ENCODE peak calls at places on chromosomes 4 and X, in eight cellular contexts. One of them, this sample, is unnamed.

GRCh38 chr4:68175562-68176155 is 46.0 kb upstream of the TMPRSS11F start:
- DNase-seq in T-helper 1 cell: no peak
- DNase-seq in left lung: no peak
- DNase-seq in ovary: no peak
- DNase-seq in cardiac fibroblast: peak; percentile 71
- DNase-seq in NCI-H774: peak; percentile 6
- DNase-seq in retina: peak; percentile 56
- DNase-seq in T-helper 17 cell: no peak
- DNase-seq in this sample: no peak

GRCh38 chrX:140274761-140275525 is 229.9 kb downstream of the SOX3 start:
- DNase-seq in left lung: no peak
- DNase-seq in T-helper 1 cell: no peak
- DNase-seq in ovary: no peak
- DNase-seq in retina: no peak
- DNase-seq in T-helper 17 cell: no peak
- DNase-seq in cardiac fibroblast: peak; percentile 12
- DNase-seq in NCI-H774: no peak
- DNase-seq in this sample: no peak

GRCh38 chr4:139568206-139568969 is 12.4 kb upstream of the SETD7 start:
- DNase-seq in ovary: no peak
- DNase-seq in T-helper 17 cell: no peak
- DNase-seq in left lung: no peak
- DNase-seq in T-helper 1 cell: no peak
- DNase-seq in retina: no peak
- DNase-seq in NCI-H774: no peak
- DNase-seq in cardiac fibroblast: peak; percentile 55
- DNase-seq in this sample: no peak

GRCh38 chr4:157035471-157035870 is 40.5 kb upstream of the GLRB start:
- DNase-seq in T-helper 1 cell: no peak
- DNase-seq in left lung: no peak
- DNase-seq in NCI-H774: no peak
- DNase-seq in cardiac fibroblast: peak; percentile 8
- DNase-seq in ovary: no peak
- DNase-seq in T-helper 17 cell: no peak
- DNase-seq in retina: no peak
- DNase-seq in this sample: no peak

GRCh38 chr4:168695288-168695687 is 198.4 kb downstream of the PALLD start:
- DNase-seq in cardiac fibroblast: no peak
- DNase-seq in retina: no peak
- DNase-seq in ovary: no peak
- DNase-seq in T-helper 1 cell: no peak
- DNase-seq in NCI-H774: no peak
- DNase-seq in T-helper 17 cell: no peak
- DNase-seq in left lung: no peak
- DNase-seq in this sample: no peak

GRCh38 chr4:141409556-141409955 is 188.9 kb downstream of the ZNF330 start:
- DNase-seq in NCI-H774: no peak
- DNase-seq in T-helper 1 cell: no peak
- DNase-seq in cardiac fibroblast: no peak
- DNase-seq in ovary: no peak
- DNase-seq in retina: no peak
- DNase-seq in T-helper 17 cell: no peak
- DNase-seq in left lung: no peak
- DNase-seq in this sample: no peak

GRCh38 chrX:152733261-152733975 is at the start of the genes CSAG1 and MAGEA12:
- DNase-seq in retina: no peak
- DNase-seq in left lung: no peak
- DNase-seq in cardiac fibroblast: no peak
- DNase-seq in T-helper 1 cell: no peak
- DNase-seq in ovary: no peak
- DNase-seq in T-helper 17 cell: no peak
- DNase-seq in NCI-H774: peak; percentile 87
- DNase-seq in this sample: no peak

GRCh38 chrX:23269923-23270322 is 64.7 kb upstream of the PTCHD1 start:
- DNase-seq in NCI-H774: no peak
- DNase-seq in left lung: no peak
- DNase-seq in T-helper 1 cell: no peak
- DNase-seq in ovary: no peak
- DNase-seq in retina: no peak
- DNase-seq in cardiac fibroblast: no peak
- DNase-seq in T-helper 17 cell: no peak
- DNase-seq in this sample: no peak

GRCh38 chrX:155864655-155865054 is 16.5 kb upstream of the VAMP7 start:
- DNase-seq in T-helper 17 cell: no peak
- DNase-seq in ovary: no peak
- DNase-seq in NCI-H774: no peak
- DNase-seq in left lung: no peak
- DNase-seq in cardiac fibroblast: peak; percentile 6
- DNase-seq in T-helper 1 cell: no peak
- DNase-seq in retina: no peak
- DNase-seq in this sample: no peak

GRCh38 chr4:1693131-1693896 is 9.2 kb upstream of the FAM53A start:
- DNase-seq in left lung: peak; percentile 91
- DNase-seq in T-helper 17 cell: peak; percentile 71
- DNase-seq in T-helper 1 cell: peak; percentile 69
- DNase-seq in NCI-H774: peak; percentile 57
- DNase-seq in cardiac fibroblast: peak; percentile 86
- DNase-seq in ovary: peak; percentile 62
- DNase-seq in retina: peak; percentile 72
- DNase-seq in this sample: peak; percentile 48

GRCh38 chrX:83008415-83008814 is 499.7 kb upstream of the POU3F4 start:
- DNase-seq in T-helper 1 cell: no peak
- DNase-seq in NCI-H774: no peak
- DNase-seq in T-helper 17 cell: no peak
- DNase-seq in cardiac fibroblast: no peak
- DNase-seq in left lung: no peak
- DNase-seq in ovary: no peak
- DNase-seq in retina: no peak
- DNase-seq in this sample: no peak

GRCh38 chr4:4837316-4837715 is 22.1 kb upstream of the MSX1 start:
- DNase-seq in ovary: no peak
- DNase-seq in NCI-H774: no peak
- DNase-seq in cardiac fibroblast: no peak
- DNase-seq in T-helper 1 cell: no peak
- DNase-seq in retina: no peak
- DNase-seq in T-helper 17 cell: no peak
- DNase-seq in left lung: no peak
- DNase-seq in this sample: no peak

GRCh38 chr4:20960291-20960690 is 260.0 kb downstream of the PACRGL start:
- DNase-seq in ovary: no peak
- DNase-seq in NCI-H774: no peak
- DNase-seq in T-helper 1 cell: no peak
- DNase-seq in T-helper 17 cell: no peak
- DNase-seq in cardiac fibroblast: no peak
- DNase-seq in left lung: no peak
- DNase-seq in retina: peak; percentile 22
- DNase-seq in this sample: no peak

GRCh38 chrX:34063616-34064015 is 68.5 kb downstream of the FAM47A start:
- DNase-seq in ovary: no peak
- DNase-seq in left lung: no peak
- DNase-seq in cardiac fibroblast: no peak
- DNase-seq in T-helper 1 cell: no peak
- DNase-seq in T-helper 17 cell: no peak
- DNase-seq in NCI-H774: no peak
- DNase-seq in retina: no peak
- DNase-seq in this sample: no peak

GRCh38 chr4:26573389-26573794 is 10.5 kb upstream of the TBC1D19 start:
- DNase-seq in T-helper 17 cell: no peak
- DNase-seq in left lung: no peak
- DNase-seq in ovary: no peak
- DNase-seq in NCI-H774: no peak
- DNase-seq in retina: no peak
- DNase-seq in cardiac fibroblast: no peak
- DNase-seq in T-helper 1 cell: no peak
- DNase-seq in this sample: no peak

GRCh38 chr4:125359960-125360628 is 45.3 kb downstream of the FAT4 start:
- DNase-seq in T-helper 1 cell: no peak
- DNase-seq in T-helper 17 cell: no peak
- DNase-seq in NCI-H774: no peak
- DNase-seq in ovary: no peak
- DNase-seq in cardiac fibroblast: no peak
- DNase-seq in retina: no peak
- DNase-seq in left lung: no peak
- DNase-seq in this sample: no peak

GRCh38 chr4:74503580-74503979 is 58.6 kb downstream of the AREG start:
- DNase-seq in cardiac fibroblast: peak; percentile 51
- DNase-seq in T-helper 17 cell: no peak
- DNase-seq in ovary: no peak
- DNase-seq in T-helper 1 cell: no peak
- DNase-seq in retina: no peak
- DNase-seq in left lung: no peak
- DNase-seq in NCI-H774: no peak
- DNase-seq in this sample: no peak

This sample was measured in NCI-H2107.